ENCODE peak calls at places on chromosome X, in nine cellular contexts. F is hypothalamus; Q is H54; Z is naive thymus-derived CD8-positive, alpha-beta T cell; E is stimulated activated CD4-positive, alpha-beta T cell treated with anti-CD3 and anti-CD28 coated beads, Interleukin-1b, Interleukin-23, amount 100 ng/mL, for 4 hours; L is T-cell; N is activated T-helper 2 cell treated with anti-CD3 and anti-CD28 coated beads, Interferon-gamma antibody, Interleukin-2, Interleukin-4, amounts not matched to agents 10 μg/mL and 5 μg/mL and 100 μg/mL, durations not matched to agents 14 hours and 24 hours and 36 hours; X is fibroblast of lung; J is AG09309. U is an unnamed sample.

GRCh38 chrX:110722135-110722534 is 73.5 kb downstream of the CHRDL1 start:
- DNase-seq in Z (no peak), N (no peak), X (no peak), J (no peak), E (no peak), L (no peak), Q (no peak), F (no peak), U (no peak)

GRCh38 chrX:46446727-46447378 is 98.4 kb downstream of the ZNF674 start:
- DNase-seq in J (peak), F (peak), L (peak), Q (peak), Z (peak), N (peak), X (peak), E (peak), U (peak)

GRCh38 chrX:13180807-13181206 is 136.4 kb upstream of the FAM9C start:
- DNase-seq in J (peak), L (no peak), X (peak), N (no peak), F (no peak), Z (no peak), Q (peak), E (no peak), U (no peak)

GRCh38 chrX:119516157-119516702 is 48.0 kb downstream of the SLC25A5 start:
- DNase-seq in E (peak), Z (peak), L (peak), N (peak), F (peak), X (peak), Q (peak), J (no peak), U (peak)

GRCh38 chrX:154429708-154430107 is 1.2 kb downstream of the ATP6AP1 start:
- DNase-seq in J (no peak), N (no peak), E (no peak), L (no peak), Q (no peak), Z (no peak), F (no peak), X (no peak), U (no peak)

GRCh38 chrX:45515262-45516215 is 314.9 kb upstream of the DIPK2B start:
- DNase-seq in J (peak), X (peak), Z (no peak), N (peak), E (peak), Q (no peak), L (peak), F (peak), U (no peak)

GRCh38 chrX:53421772-53422090 is 723 bp downstream of the SMC1A start:
- DNase-seq in J (no peak), E (no peak), Z (no peak), Q (no peak), L (no peak), X (no peak), N (no peak), F (no peak), U (no peak)

GRCh38 chrX:140299411-140299810 is 205.5 kb downstream of the SOX3 start:
- DNase-seq in L (no peak), Z (no peak), Q (no peak), F (no peak), X (peak), J (no peak), E (no peak), N (no peak), U (no peak)

GRCh38 chrX:114127005-114127404 is 456.9 kb upstream of the HTR2C start:
- DNase-seq in L (no peak), X (no peak), N (no peak), E (no peak), J (no peak), Q (no peak), F (no peak), Z (no peak), U (no peak)

GRCh38 chrX:48489892-48490291 is 13.9 kb downstream of the FTSJ1 start:
- DNase-seq in J (no peak), X (no peak), E (no peak), Q (no peak), N (no peak), L (no peak), Z (no peak), F (no peak), U (no peak)

GRCh38 chrX:51440365-51440764 is 56.0 kb downstream of the NUDT11 start:
- DNase-seq in J (no peak), N (no peak), Z (no peak), F (no peak), L (no peak), X (no peak), E (no peak), Q (no peak), U (no peak)

GRCh38 chrX:109600114-109600710 is 24.8 kb downstream of the KCNE5 start:
- DNase-seq in Z (no peak), E (no peak), Q (no peak), X (peak), N (no peak), J (no peak), L (no peak), F (peak), U (no peak)

GRCh38 chrX:120752431-120753128 is 122.7 kb upstream of the C1GALT1C1 start:
- DNase-seq in F (no peak), N (no peak), E (no peak), J (no peak), Q (no peak), Z (no peak), L (no peak), X (no peak), U (no peak)

GRCh38 chrX:126785539-126785938 is 34.0 kb upstream of the PRR32 start:
- DNase-seq in Q (no peak), F (no peak), L (no peak), X (no peak), E (no peak), N (no peak), Z (no peak), J (no peak), U (no peak)

GRCh38 chrX:85052207-85052606 is 48.5 kb downstream of the APOOL start:
- DNase-seq in L (no peak), X (peak), J (no peak), Z (no peak), N (no peak), F (no peak), Q (no peak), E (no peak), U (no peak)

GRCh38 chrX:70133303-70134115 is at the start of gene IGBP1:
- DNase-seq in L (peak), E (peak), Q (peak), F (peak), Z (peak), N (peak), X (peak), J (peak), U (peak)

GRCh38 chrX:47078129-47079043 is at the start of gene RGN:
- DNase-seq in F (peak), X (no peak), J (no peak), Q (no peak), E (no peak), L (no peak), N (no peak), Z (no peak), U (no peak)

GRCh38 chrX:107827137-107827831 is 1.6 kb downstream of the MID2 start:
- DNase-seq in L (no peak), J (no peak), X (no peak), Q (no peak), F (no peak), N (no peak), Z (no peak), E (no peak), U (no peak)

GRCh38 chrX:130552444-130553073 is 150.8 kb downstream of the RBMX2 start:
- DNase-seq in J (no peak), N (no peak), E (no peak), L (no peak), Z (no peak), Q (no peak), X (no peak), F (no peak), U (no peak)

GRCh38 chrX:110156167-110156754 is 153.3 kb downstream of the TMEM164 start:
- DNase-seq in J (no peak), N (no peak), Q (no peak), E (no peak), F (no peak), L (no peak), X (no peak), Z (no peak), U (no peak)

GRCh38 chrX:110086916-110087484 is 84.1 kb downstream of the TMEM164 start:
- DNase-seq in N (no peak), J (peak), F (no peak), Z (no peak), X (peak), Q (peak), E (no peak), L (no peak), U (no peak)

GRCh38 chrX:43661521-43662240 is 5.6 kb downstream of the MAOA start:
- DNase-seq in E (no peak), J (no peak), F (no peak), Q (no peak), N (no peak), Z (no peak), L (no peak), X (peak), U (no peak)

GRCh38 chrX:16671005-16671404 is 21.0 kb downstream of the S100G start:
- DNase-seq in N (no peak), E (peak), L (no peak), F (no peak), Q (no peak), X (peak), J (no peak), Z (peak), U (no peak)

GRCh38 chrX:132676102-132676501 is 187.3 kb upstream of the MBNL3 start:
- DNase-seq in E (no peak), Z (no peak), L (no peak), X (no peak), F (no peak), J (no peak), N (no peak), Q (no peak), U (no peak)

GRCh38 chrX:112233164-112233563 is 150.6 kb upstream of the TRPC5 start:
- DNase-seq in X (no peak), N (no peak), J (no peak), Z (no peak), Q (no peak), E (no peak), L (no peak), F (no peak), U (no peak)

GRCh38 chrX:55142919-55143310 is 54.1 kb downstream of the PAGE2 start:
- DNase-seq in X (no peak), L (no peak), E (no peak), Q (no peak), N (no peak), F (no peak), J (no peak), Z (no peak), U (no peak)

GRCh38 chrX:115400960-115401359 is 111.4 kb downstream of the LUZP4 start:
- DNase-seq in N (no peak), L (no peak), F (peak), Q (no peak), Z (no peak), J (no peak), E (no peak), X (no peak), U (no peak)

GRCh38 chrX:35006361-35006760 is 63.8 kb downstream of the FAM47B start:
- DNase-seq in Z (no peak), N (no peak), F (no peak), Q (no peak), X (no peak), L (no peak), J (no peak), E (no peak), U (no peak)

GRCh38 chrX:3713225-3713936 is at the start of gene PRKX:
- DNase-seq in Z (peak), N (peak), E (peak), F (peak), J (no peak), X (peak), Q (peak), L (peak), U (peak)

U was measured in activated B cell treated with CpG ODN at 0.5 μM for 24 hours.